ENCODE peak calls at places on chromosomes 16 and 17, in five cellular contexts. I is H9, Y is endothelial cell of umbilical vein, V is GM23248, S is fibroblast of lung. E is an unnamed sample.

GRCh38 chr17:1890758-1891450 is 61.1 kb downstream of the RPA1 start:
- DNase-seq in I (no peak), Y (no peak), V (no peak), S (no peak), E (no peak)

GRCh38 chr17:7587420-7587786 is 2.5 kb downstream of the SOX15 start:
- DNase-seq in I (no peak), Y (no peak), V (peak; percentile 98), S (peak; percentile 97), E (peak; percentile 85)

GRCh38 chr17:19753661-19754463 is 5.8 kb upstream of the ALDH3A1 start:
- DNase-seq in I (no peak), Y (no peak), V (peak; percentile 64), S (no peak), E (peak; percentile 64)

GRCh38 chr17:57438031-57438731 is 181.9 kb downstream of the MSI2 start:
- DNase-seq in I (no peak), Y (no peak), V (no peak), S (no peak), E (no peak)

GRCh38 chr17:66192378-66192687 is 400 bp upstream of the CEP112 start:
- DNase-seq in I (no peak), Y (no peak), V (no peak), S (no peak), E (peak; percentile 1)

GRCh38 chr17:40694584-40694983 is 9.0 kb downstream of the KRT24 start:
- DNase-seq in I (no peak), Y (no peak), V (no peak), S (no peak), E (no peak)

GRCh38 chr17:36195474-36196098 is 972 bp downstream of the CCL3L1 start:
- DNase-seq in I (peak; percentile 84), Y (no peak), V (no peak), S (no peak), E (no peak)

GRCh38 chr16:3770530-3770929 is 53.2 kb upstream of the TRAP1 start:
- DNase-seq in I (no peak), Y (no peak), V (no peak), S (no peak), E (no peak)

GRCh38 chr17:50953831-50954601 is 87.9 kb upstream of the TOB1 start:
- DNase-seq in I (peak; percentile 93), Y (peak; percentile 65), V (peak; percentile 34), S (peak; percentile 83), E (peak; percentile 85)

GRCh38 chr16:49664221-49665215 is 191.4 kb downstream of the ZNF423 start:
- DNase-seq in I (no peak), Y (peak; percentile 8), V (peak; percentile 12), S (no peak), E (no peak)

GRCh38 chr16:53031323-53031942 is 21.3 kb downstream of the CHD9NB start:
- DNase-seq in I (no peak), Y (no peak), V (no peak), S (no peak), E (peak; percentile 67)

GRCh38 chr17:68509151-68510057 is 2.8 kb upstream of the PRKAR1A start:
- DNase-seq in I (no peak), Y (peak; percentile 66), V (no peak), S (no peak), E (no peak)

GRCh38 chr17:49494937-49495841 is at the start of gene NGFR:
- DNase-seq in I (peak; percentile 82), Y (peak; percentile 15), V (peak; percentile 60), S (peak; percentile 45), E (peak; percentile 44)

GRCh38 chr16:3458278-3458851 is 14.9 kb downstream of the NAA60 start:
- DNase-seq in I (no peak), Y (peak; percentile 37), V (peak; percentile 67), S (peak; percentile 60), E (peak; percentile 16)

GRCh38 chr16:86806838-86807351 is 228.5 kb downstream of the FOXL1 start:
- DNase-seq in I (peak; percentile 56), Y (no peak), V (no peak), S (peak; percentile 51), E (no peak)

GRCh38 chr16:54506691-54507090 is 220.1 kb upstream of the IRX3 start:
- DNase-seq in I (no peak), Y (no peak), V (no peak), S (no peak), E (no peak)

GRCh38 chr16:49011807-49012345 is 269.8 kb downstream of the CBLN1 start:
- DNase-seq in I (no peak), Y (no peak), V (no peak), S (no peak), E (no peak)

GRCh38 chr17:70022175-70022574 is 52.9 kb upstream of the KCNJ16 start:
- DNase-seq in I (no peak), Y (peak; percentile 51), V (peak; percentile 20), S (peak; percentile 38), E (no peak)

GRCh38 chr17:18116078-18116477 is 7.5 kb downstream of the MYO15A start:
- DNase-seq in I (no peak), Y (no peak), V (no peak), S (no peak), E (no peak)

GRCh38 chr17:15349119-15349518 is 7.7 kb upstream of the TEKT3 start:
- DNase-seq in I (no peak), Y (no peak), V (no peak), S (no peak), E (peak; percentile 61)

GRCh38 chr16:24728011-24728410 is 1.4 kb upstream of the TNRC6A start:
- DNase-seq in I (no peak), Y (no peak), V (no peak), S (no peak), E (no peak)

GRCh38 chr16:3173892-3174617 is 13.9 kb upstream of the OR1F1 start:
- DNase-seq in I (peak; percentile 96), Y (no peak), V (peak; percentile 22), S (no peak), E (peak; percentile 46)

GRCh38 chr17:5683241-5683640 is 98.9 kb upstream of the NLRP1 start:
- DNase-seq in I (no peak), Y (no peak), V (no peak), S (no peak), E (no peak)

GRCh38 chr16:89575247-89576172 is at the start of gene CPNE7:
- DNase-seq in I (no peak), Y (no peak), V (peak; percentile 61), S (no peak), E (no peak)

GRCh38 chr16:85750021-85750826 is 672 bp downstream of the C16orf74 start:
- DNase-seq in I (peak; percentile 55), Y (peak; percentile 33), V (peak; percentile 52), S (peak; percentile 26), E (peak; percentile 45)

GRCh38 chr16:53668869-53669268 is 34.8 kb downstream of the RPGRIP1L start:
- DNase-seq in I (no peak), Y (no peak), V (peak; percentile 40), S (no peak), E (no peak)

GRCh38 chr17:41975099-41976083 is 8.8 kb downstream of the CNP start:
- DNase-seq in I (no peak), Y (no peak), V (peak; percentile 89), S (peak; percentile 58), E (no peak)

GRCh38 chr16:56944954-56945839 is 13.3 kb downstream of the HERPUD1 start:
- DNase-seq in I (no peak), Y (no peak), V (no peak), S (peak; percentile 36), E (peak; percentile 49)

GRCh38 chr17:2700491-2701141 is 10.9 kb downstream of the CLUH start:
- DNase-seq in I (peak; percentile 26), Y (no peak), V (no peak), S (no peak), E (no peak)

GRCh38 chr16:4344659-4345438 is 6.3 kb downstream of the PAM16 start:
- DNase-seq in I (no peak), Y (no peak), V (peak; percentile 57), S (peak; percentile 36), E (no peak)

GRCh38 chr17:39677581-39678339 is 9.5 kb downstream of the PNMT start:
- DNase-seq in I (no peak), Y (no peak), V (no peak), S (no peak), E (no peak)

GRCh38 chr16:59324462-59324861 is 590.3 kb upstream of the GOT2 start:
- DNase-seq in I (no peak), Y (peak; percentile 18), V (no peak), S (peak; percentile 57), E (no peak)

GRCh38 chr17:51228177-51228576 is 31.7 kb downstream of the MBTD1 start:
- DNase-seq in I (no peak), Y (no peak), V (peak; percentile 80), S (peak; percentile 82), E (peak; percentile 54)

GRCh38 chr16:10609410-10609774 is 29.0 kb upstream of the EMP2 start:
- DNase-seq in I (no peak), Y (no peak), V (peak; percentile 87), S (peak; percentile 94), E (no peak)

GRCh38 chr17:16353702-16354174 is 469 bp upstream of the CENPV start:
- DNase-seq in I (no peak), Y (no peak), V (no peak), S (no peak), E (no peak)
- H3K4me2 ChIP-seq in I (peak overlapping the region; percentile 9), Y (peak overlapping the region; percentile 37), V (peak overlapping the region; percentile 89), S (peak overlapping the region; percentile 80), E (peak overlapping the region; percentile 95)

GRCh38 chr17:10290046-10290445 is 82.8 kb downstream of the MYH13 start:
- DNase-seq in I (no peak), Y (no peak), V (peak; percentile 54), S (no peak), E (no peak)
- H3K4me2 ChIP-seq in I (no peak overlapping the region), Y (no peak overlapping the region), V (peak overlapping the region; percentile 18), S (no peak overlapping the region), E (no peak overlapping the region)

GRCh38 chr16:75248142-75248535 is 3.3 kb downstream of the BCAR1 start:
- DNase-seq in I (no peak), Y (no peak), V (no peak), S (no peak), E (no peak)
- H3K4me2 ChIP-seq in I (no peak overlapping the region), Y (peak overlapping the region; percentile 76), V (no peak overlapping the region), S (peak overlapping the region; percentile 2), E (peak overlapping the region; percentile 93)

DNA sequence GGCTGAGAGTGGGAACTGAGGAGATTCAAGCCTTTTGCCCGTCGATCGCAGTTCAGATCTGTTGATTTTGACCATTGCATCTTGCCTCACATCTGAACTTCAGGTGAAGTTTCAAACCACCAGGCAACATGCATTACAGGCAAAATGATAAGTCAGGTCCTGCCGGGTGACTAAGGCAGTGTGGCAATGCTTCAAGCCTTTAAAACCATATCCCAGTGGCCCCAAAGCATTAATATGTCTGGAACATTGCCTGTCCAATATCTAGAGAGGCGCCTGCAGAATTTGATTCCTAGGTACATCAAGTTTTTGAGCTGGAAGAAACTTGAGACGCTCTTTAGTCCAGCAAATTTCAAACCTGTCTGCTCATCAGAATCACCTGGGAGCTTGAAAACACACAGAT is 502.8 kb downstream of the MAF start:
- DNase-seq in I (no peak), Y (no peak), V (no peak), S (no peak), E (no peak)
- H3K4me2 ChIP-seq in I (no peak overlapping the region), Y (no peak overlapping the region), V (no peak overlapping the region), S (no peak overlapping the region), E (no peak overlapping the region)

DNA sequence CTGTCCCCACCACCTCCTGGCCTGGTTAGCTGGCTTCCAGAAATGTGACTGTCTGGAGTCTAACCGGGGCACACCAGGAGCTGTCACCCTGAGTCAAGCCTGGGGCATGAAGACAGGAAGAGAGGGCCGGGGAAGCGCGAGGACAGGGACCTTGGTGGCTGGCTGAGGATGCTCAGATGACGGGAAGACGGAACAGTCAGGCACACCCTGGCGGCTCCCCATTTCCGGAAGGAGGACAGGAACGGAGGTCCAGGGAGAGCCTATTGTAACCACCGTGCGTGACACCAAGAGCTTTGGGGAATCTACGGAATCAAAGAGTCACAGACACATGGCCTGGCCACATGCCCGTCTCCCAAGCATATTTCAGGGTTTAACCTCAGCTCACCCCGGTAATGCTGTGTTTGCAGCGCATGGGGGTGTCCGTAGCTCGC is 51.7 kb downstream of the SDK2 start:
- DNase-seq in I (no peak), Y (no peak), V (no peak), S (no peak), E (no peak)
- H3K4me2 ChIP-seq in I (no peak overlapping the region), Y (no peak overlapping the region), V (no peak overlapping the region), S (no peak overlapping the region), E (no peak overlapping the region)